ENCODE peak calls at places on chromosome 20, in nine cellular contexts. E is tibial artery, N is fibroblast of lung, G is esophagus squamous epithelium, B is thoracic aorta, T is neural progenitor cell, X is colonic mucosa, O is mesendoderm, P is psoas muscle. Z is an unnamed sample. For H3K27me3, the result is how much of the 10 kb centered on the place peaks cover.

GRCh38 chr20:24160563-24161355 is 172.2 kb upstream of the GGTLC1 start:
- DNase-seq in E (peak), N (peak), G (no peak), B (no peak), T (peak), X (peak), O (peak), P (peak), Z (peak)

GRCh38 chr20:37438464-37439222 is 82.4 kb upstream of the NNAT start:
- DNase-seq in E (no peak), N (no peak), G (no peak), B (no peak), T (no peak), X (no peak), O (no peak), P (no peak), Z (no peak)

GRCh38 chr20:44219791-44220190 is 9.2 kb upstream of the OSER1 start:
- DNase-seq in E (no peak), N (no peak), G (no peak), B (no peak), T (no peak), X (no peak), O (peak), P (no peak), Z (no peak)

GRCh38 chr20:60330461-60330860 is 372.2 kb downstream of the CDH26 start:
- DNase-seq in E (no peak), N (no peak), G (no peak), B (no peak), T (no peak), X (no peak), O (no peak), P (no peak), Z (no peak)

GRCh38 chr20:11242320-11242719 is 568.5 kb upstream of the JAG1 start:
- DNase-seq in E (no peak), N (no peak), G (no peak), B (no peak), T (no peak), X (no peak), O (no peak), P (no peak), Z (no peak)

GRCh38 chr20:43836790-43837189 is 77.9 kb upstream of the TOX2 start:
- DNase-seq in E (no peak), N (no peak), G (no peak), B (no peak), T (no peak), X (no peak), O (no peak), P (no peak), Z (no peak)

GRCh38 chr20:36483919-36484808 is 57.2 kb upstream of the MYL9 start:
- DNase-seq in E (no peak), N (peak), G (no peak), B (no peak), T (no peak), X (no peak), O (no peak), P (peak), Z (peak)

GRCh38 chr20:19408971-19409370 is 196.5 kb downstream of the SLC24A3 start:
- DNase-seq in E (no peak), N (no peak), G (no peak), B (no peak), T (no peak), X (no peak), O (peak), P (no peak), Z (peak)

GRCh38 chr20:50563133-50563944 is 53.2 kb downstream of the PTPN1 start:
- DNase-seq in E (no peak), N (no peak), G (no peak), B (no peak), T (no peak), X (no peak), O (no peak), P (no peak), Z (no peak)

GRCh38 chr20:21315138-21315537 is 12.0 kb downstream of the XRN2 start:
- DNase-seq in E (no peak), N (peak), G (no peak), B (no peak), T (no peak), X (no peak), O (no peak), P (no peak), Z (peak)

GRCh38 chr20:49169547-49169946 is 18.6 kb downstream of the STAU1 start:
- DNase-seq in E (no peak), N (no peak), G (no peak), B (no peak), T (no peak), X (no peak), O (no peak), P (no peak), Z (no peak)

GRCh38 chr20:35257175-35257909 is 20.6 kb downstream of the MMP24OS start:
- DNase-seq in E (no peak), N (peak), G (no peak), B (no peak), T (no peak), X (no peak), O (no peak), P (no peak), Z (no peak)

GRCh38 chr20:64273109-64273508 is 17.6 kb downstream of the PCMTD2 start:
- DNase-seq in E (no peak), N (no peak), G (no peak), B (no peak), T (no peak), X (no peak), O (no peak), P (no peak), Z (no peak)
- H3K27me3 ChIP-seq in E (under half), N (under half), G (under half), B (under half), T (under half), X (under half), O (under half), P (under half), Z (under half)

GRCh38 chr20:23033918-23034317 is 1.2 kb upstream of the SSTR4 start:
- DNase-seq in E (no peak), N (no peak), G (no peak), B (no peak), T (no peak), X (no peak), O (no peak), P (no peak), Z (no peak)
- H3K4me3 ChIP-seq in E (no peak), N (no peak), G (no peak), B (no peak), T (no peak), X (no peak), O (no peak), P (no peak), Z (no peak)

DNA sequence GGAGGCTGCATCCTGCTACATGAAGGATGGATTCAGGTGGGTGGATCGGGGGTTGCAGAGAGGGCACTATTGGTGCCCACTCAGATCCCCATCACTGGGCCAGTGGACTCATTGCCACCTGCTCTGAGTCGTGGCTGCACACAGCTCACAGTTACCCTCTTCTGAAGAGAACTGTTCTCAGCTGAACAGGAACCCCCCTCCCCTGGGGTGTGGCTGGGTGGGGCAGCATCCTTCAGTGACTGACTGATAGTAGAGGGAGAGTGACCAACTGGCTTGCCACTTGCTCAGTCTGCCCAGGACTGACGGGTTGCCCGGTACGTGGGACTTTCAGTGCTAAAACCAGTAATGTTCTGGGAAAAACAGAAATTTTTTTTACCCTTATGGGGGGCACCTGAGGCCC is 494.0 kb upstream of the CHD6 start:
- DNase-seq in E (no peak), N (no peak), G (no peak), B (no peak), T (no peak), X (no peak), O (no peak), P (no peak), Z (no peak)
- H3K27me3 ChIP-seq in E (under half), N (under half), G (under half), B (under half), T (under half), X (under half), O (under half), P (under half), Z (under half)

GRCh38 chr20:17504326-17504897 is 26.8 kb downstream of the BFSP1 start:
- DNase-seq in E (no peak), N (no peak), G (no peak), B (no peak), T (no peak), X (peak), O (no peak), P (no peak), Z (no peak)
- H3K4me3 ChIP-seq in E (peak), N (no peak), G (peak), B (peak), T (no peak), X (peak), O (no peak), P (peak), Z (no peak)

DNA sequence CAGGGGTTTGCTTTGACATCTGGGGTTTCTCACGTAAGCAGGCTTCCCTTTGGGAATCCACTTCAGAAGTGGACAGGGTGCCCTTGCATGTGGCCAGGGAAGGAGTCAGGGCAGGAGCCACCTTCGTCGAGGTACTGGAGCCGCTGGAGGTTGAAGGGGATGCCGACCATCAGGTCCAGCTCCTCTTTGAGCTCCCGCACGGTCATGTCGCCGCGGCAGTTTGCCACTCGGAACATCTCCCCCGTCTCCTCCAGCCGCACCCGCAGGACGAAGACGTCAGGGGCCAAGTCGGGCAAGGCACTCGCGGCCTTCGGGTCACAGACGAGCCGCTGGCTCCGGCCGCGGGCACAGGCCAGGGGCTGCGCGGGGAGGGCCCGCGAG is 360 bp downstream of the ANKRD60 start:
- DNase-seq in E (no peak), N (no peak), G (no peak), B (no peak), T (peak), X (no peak), O (no peak), P (no peak), Z (no peak)
- H3K27me3 ChIP-seq in E (under half), N (under half), G (under half), B (under half), T (half or more), X (under half), O (under half), P (under half), Z (under half)

Z was measured in bronchial epithelial cell.